ENCODE peak calls at places on chromosomes 6 and 20, in eight cellular contexts. N, U, A, O, F, P, S and E are unnamed samples.

GRCh38 chr20:47664068-47664437 is 121.2 kb downstream of the SULF2 start:
- DNase-seq in N (no peak), U (no peak), A (no peak), O (no peak), F (no peak), P (no peak), S (no peak), E (no peak)

GRCh38 chr6:113450061-113450465 is 407.1 kb upstream of the MARCKS start:
- DNase-seq in N (no peak), U (no peak), A (no peak), O (no peak), F (no peak), P (no peak), S (no peak), E (no peak)

GRCh38 chr20:36092424-36093024 is 62.0 kb upstream of the EPB41L1 start:
- DNase-seq in N (no peak), U (peak; percentile 63), A (no peak), O (peak; percentile 11), F (no peak), P (no peak), S (peak; percentile 79), E (no peak)

GRCh38 chr6:150185697-150186096 is 42.9 kb downstream of the PPP1R14C start:
- DNase-seq in N (no peak), U (no peak), A (no peak), O (no peak), F (no peak), P (no peak), S (no peak), E (no peak)

GRCh38 chr20:47354710-47355488 is 1.6 kb downstream of the ZMYND8 start:
- DNase-seq in N (no peak), U (no peak), A (no peak), O (no peak), F (no peak), P (no peak), S (no peak), E (no peak)

GRCh38 chr6:159729598-159729997 is 2.3 kb downstream of the WTAP start:
- DNase-seq in N (no peak), U (no peak), A (no peak), O (no peak), F (no peak), P (no peak), S (no peak), E (no peak)

GRCh38 chr20:47949230-47949629 is 163.9 kb upstream of the SULF2 start:
- DNase-seq in N (no peak), U (no peak), A (no peak), O (no peak), F (no peak), P (no peak), S (no peak), E (no peak)

GRCh38 chr6:158324136-158324535 is 11.9 kb downstream of the TULP4 start:
- DNase-seq in N (no peak), U (no peak), A (no peak), O (no peak), F (no peak), P (no peak), S (no peak), E (no peak)

GRCh38 chr6:12593720-12594540 is 122.6 kb upstream of the PHACTR1 start:
- DNase-seq in N (no peak), U (peak; percentile 36), A (no peak), O (no peak), F (no peak), P (no peak), S (peak; percentile 59), E (no peak)

GRCh38 chr6:31587791-31588777 is 2.0 kb downstream of the LST1 start:
- DNase-seq in N (no peak), U (no peak), A (no peak), O (no peak), F (no peak), P (no peak), S (no peak), E (no peak)

GRCh38 chr20:22003680-22004079 is 298.2 kb downstream of the PAX1 start:
- DNase-seq in N (no peak), U (no peak), A (no peak), O (no peak), F (no peak), P (no peak), S (no peak), E (no peak)

GRCh38 chr6:12147557-12148316 is 135.6 kb downstream of the HIVEP1 start:
- DNase-seq in N (no peak), U (no peak), A (no peak), O (no peak), F (no peak), P (no peak), S (no peak), E (no peak)

GRCh38 chr6:123901441-123901840 is 97.8 kb downstream of the NKAIN2 start:
- DNase-seq in N (no peak), U (no peak), A (no peak), O (no peak), F (no peak), P (no peak), S (no peak), E (no peak)

GRCh38 chr6:88952065-88952704 is 11.2 kb downstream of the RNGTT start:
- DNase-seq in N (no peak), U (no peak), A (no peak), O (no peak), F (no peak), P (no peak), S (no peak), E (peak; percentile 12)

GRCh38 chr20:10332656-10333421 is 101.2 kb downstream of the MKKS start:
- DNase-seq in N (peak; percentile 83), U (no peak), A (no peak), O (no peak), F (no peak), P (no peak), S (no peak), E (no peak)

GRCh38 chr20:14634666-14635065 is 297.3 kb upstream of the FLRT3 start:
- DNase-seq in N (no peak), U (no peak), A (no peak), O (no peak), F (no peak), P (no peak), S (no peak), E (no peak)

GRCh38 chr6:8642131-8642530 is 206.8 kb upstream of the SLC35B3 start:
- DNase-seq in N (no peak), U (no peak), A (no peak), O (no peak), F (no peak), P (no peak), S (no peak), E (no peak)

GRCh38 chr6:14454467-14454763 is 336.8 kb downstream of the CD83 start:
- DNase-seq in N (no peak), U (no peak), A (no peak), O (no peak), F (no peak), P (no peak), S (no peak), E (no peak)

GRCh38 chr6:129302671-129303070 is 407.3 kb downstream of the ARHGAP18 start:
- DNase-seq in N (no peak), U (no peak), A (no peak), O (no peak), F (no peak), P (no peak), S (no peak), E (no peak)

GRCh38 chr6:113668712-113669408 is 188.3 kb upstream of the MARCKS start:
- DNase-seq in N (no peak), U (no peak), A (no peak), O (no peak), F (no peak), P (no peak), S (no peak), E (no peak)

GRCh38 chr20:39067526-39068216 is 105.5 kb downstream of the DHX35 start:
- DNase-seq in N (no peak), U (no peak), A (no peak), O (no peak), F (no peak), P (no peak), S (no peak), E (no peak)

GRCh38 chr20:13297105-13297899 is 76.2 kb downstream of the ISM1 start:
- DNase-seq in N (no peak), U (no peak), A (no peak), O (no peak), F (no peak), P (no peak), S (no peak), E (no peak)

GRCh38 chr6:16523550-16524379 is 237.5 kb downstream of the ATXN1 start:
- DNase-seq in N (peak; percentile 47), U (no peak), A (peak; percentile 96), O (no peak), F (no peak), P (no peak), S (no peak), E (no peak)

GRCh38 chr6:70183512-70183911 is 119.4 kb downstream of the COL9A1 start:
- DNase-seq in N (no peak), U (no peak), A (no peak), O (no peak), F (no peak), P (no peak), S (no peak), E (no peak)

GRCh38 chr6:160010067-160010466 is 41.2 kb downstream of the IGF2R start:
- DNase-seq in N (peak; percentile 58), U (peak; percentile 27), A (peak; percentile 67), O (no peak), F (no peak), P (no peak), S (no peak), E (peak; percentile 90)

GRCh38 chr6:36320475-36320874 is 16.2 kb downstream of the BNIP5 start:
- DNase-seq in N (no peak), U (no peak), A (no peak), O (no peak), F (no peak), P (no peak), S (no peak), E (no peak)

GRCh38 chr6:134363323-134364039 is 45.6 kb upstream of the SGK1 start:
- DNase-seq in N (no peak), U (no peak), A (peak; percentile 60), O (no peak), F (no peak), P (no peak), S (no peak), E (no peak)

GRCh38 chr6:159095561-159096095 is 50.8 kb upstream of the TAGAP start:
- DNase-seq in N (no peak), U (no peak), A (no peak), O (no peak), F (no peak), P (no peak), S (peak; percentile 74), E (no peak)

GRCh38 chr6:43185391-43185790 is 3.4 kb downstream of the CUL9 start:
- DNase-seq in N (no peak), U (no peak), A (no peak), O (no peak), F (no peak), P (no peak), S (no peak), E (no peak)

GRCh38 chr6:4723383-4723782 is 52.8 kb upstream of the CDYL start:
- DNase-seq in N (no peak), U (no peak), A (no peak), O (no peak), F (no peak), P (no peak), S (peak; percentile 72), E (no peak)

GRCh38 chr6:142297996-142298753 is 3.6 kb upstream of the ADGRG6 start:
- DNase-seq in N (no peak), U (no peak), A (peak; percentile 87), O (no peak), F (no peak), P (no peak), S (no peak), E (no peak)

GRCh38 chr20:37999526-38000263 is 33.6 kb downstream of the TTI1 start:
- DNase-seq in N (no peak), U (no peak), A (no peak), O (peak; percentile 43), F (peak; percentile 37), P (no peak), S (no peak), E (no peak)

GRCh38 chr6:111411978-111412574 is 70.9 kb downstream of the REV3L start:
- DNase-seq in N (no peak), U (no peak), A (no peak), O (no peak), F (no peak), P (no peak), S (no peak), E (no peak)

GRCh38 chr20:50893620-50894019 is 37.6 kb downstream of the ADNP start:
- DNase-seq in N (no peak), U (no peak), A (no peak), O (no peak), F (no peak), P (no peak), S (no peak), E (no peak)